ENCODE peak calls at places on chromosomes 4 and X, in eight cellular contexts. Z is heart left ventricle, R is MM.1S, M is uterus, S is body of pancreas, V is neural progenitor cell, J is H9, N is tibial nerve. B is an unnamed sample.

GRCh38 chr4:73189274-73189810 is 69.3 kb downstream of the ANKRD17 start:
- DNase-seq in Z (no peak), R (no peak), M (no peak), S (no peak), V (no peak), J (no peak), N (no peak), B (no peak)

GRCh38 chrX:64976673-64977040 is 407 bp upstream of the ZC4H2 start:
- DNase-seq in Z (no peak), R (no peak), M (peak; percentile 14), S (no peak), V (peak; percentile 48), J (peak; percentile 26), N (no peak), B (no peak)

GRCh38 chr4:109588176-109588575 is 28.1 kb downstream of the MCUB start:
- DNase-seq in Z (no peak), R (no peak), M (no peak), S (no peak), V (no peak), J (no peak), N (no peak), B (no peak)

GRCh38 chr4:152937535-152938236 is 1.6 kb downstream of the FHDC1 start:
- DNase-seq in Z (peak; percentile 57), R (peak; percentile 32), M (peak; percentile 21), S (peak; percentile 29), V (peak; percentile 61), J (no peak), N (no peak), B (no peak)

GRCh38 chr4:20337261-20337664 is 85.6 kb downstream of the SLIT2 start:
- DNase-seq in Z (no peak), R (no peak), M (no peak), S (no peak), V (no peak), J (no peak), N (no peak), B (peak; percentile 67)

GRCh38 chr4:53127365-53127764 is 238.5 kb downstream of the SCFD2 start:
- DNase-seq in Z (no peak), R (no peak), M (no peak), S (no peak), V (no peak), J (no peak), N (no peak), B (no peak)

GRCh38 chr4:14841801-14842748 is 160.2 kb upstream of the CPEB2 start:
- DNase-seq in Z (peak; percentile 78), R (no peak), M (no peak), S (no peak), V (no peak), J (no peak), N (no peak), B (no peak)

GRCh38 chrX:50721771-50722521 is 92.0 kb downstream of the SHROOM4 start:
- DNase-seq in Z (no peak), R (no peak), M (no peak), S (no peak), V (peak; percentile 45), J (peak; percentile 63), N (no peak), B (no peak)

GRCh38 chr4:76655566-76656479 is 220.8 kb downstream of the SHROOM3 start:
- DNase-seq in Z (no peak), R (no peak), M (no peak), S (no peak), V (no peak), J (no peak), N (no peak), B (no peak)

GRCh38 chrX:110210417-110211139 is 107.3 kb downstream of the AMMECR1 start:
- DNase-seq in Z (no peak), R (no peak), M (no peak), S (no peak), V (no peak), J (no peak), N (no peak), B (no peak)

GRCh38 chr4:107183155-107183774 is 147.2 kb upstream of the DKK2 start:
- DNase-seq in Z (no peak), R (peak; percentile 67), M (no peak), S (peak; percentile 31), V (peak; percentile 72), J (no peak), N (no peak), B (peak; percentile 26)

GRCh38 chrX:39967348-39967747 is 130.4 kb downstream of the BCOR start:
- DNase-seq in Z (no peak), R (no peak), M (no peak), S (no peak), V (no peak), J (no peak), N (no peak), B (no peak)

GRCh38 chr4:67886281-67886680 is 2.5 kb upstream of the TMPRSS11D start:
- DNase-seq in Z (no peak), R (no peak), M (no peak), S (no peak), V (no peak), J (no peak), N (no peak), B (no peak)

DNA sequence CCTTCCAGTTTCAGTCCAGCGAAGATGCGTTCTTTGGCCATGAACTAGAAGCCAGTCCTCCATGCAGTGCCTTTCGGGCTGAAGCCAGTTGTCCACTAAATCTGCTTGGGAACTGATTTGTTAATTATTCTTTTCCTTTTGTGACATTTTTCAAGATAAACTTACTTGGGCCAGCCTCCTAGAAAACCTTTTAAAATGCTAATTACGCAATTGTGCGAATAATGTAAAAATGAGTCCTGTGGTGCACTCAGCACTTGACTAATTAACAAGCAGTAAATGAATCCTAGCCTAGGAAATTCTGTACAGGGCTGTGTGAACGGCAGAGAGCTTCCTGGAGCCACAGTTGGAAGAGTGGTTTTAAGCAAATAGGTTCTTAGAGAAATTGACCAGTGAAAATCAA is 149.9 kb upstream of the SCML1 start:
- DNase-seq in Z (no peak), R (no peak), M (no peak), S (no peak), V (no peak), J (no peak), N (no peak), B (no peak)
- H3K27ac ChIP-seq in Z (no peak overlapping the region), R (no peak overlapping the region), M (no peak overlapping the region), S (no peak overlapping the region), V (no peak overlapping the region), J (no peak overlapping the region), N (no peak overlapping the region), B (no peak overlapping the region)

GRCh38 chr4:84734037-84734436 is 151.1 kb downstream of the CDS1 start:
- DNase-seq in Z (no peak), R (no peak), M (no peak), S (no peak), V (no peak), J (no peak), N (no peak), B (no peak)
- H3K27ac ChIP-seq in Z (peak overlapping the region; percentile 53), R (no peak overlapping the region), M (no peak overlapping the region), S (no peak overlapping the region), V (no peak overlapping the region), J (no peak overlapping the region), N (no peak overlapping the region), B (no peak overlapping the region)

GRCh38 chr4:168408620-168409019 is 71.7 kb downstream of the DDX60L start:
- DNase-seq in Z (peak; percentile 76), R (no peak), M (peak; percentile 68), S (peak; percentile 31), V (peak; percentile 37), J (no peak), N (peak; percentile 77), B (no peak)
- H3K27ac ChIP-seq in Z (peak overlapping the region; percentile 86), R (no peak overlapping the region), M (peak overlapping the region; percentile 40), S (no peak overlapping the region), V (no peak overlapping the region), J (no peak overlapping the region), N (no peak overlapping the region), B (no peak overlapping the region)

GRCh38 chrX:38205037-38205436 is 15.6 kb downstream of the SRPX start:
- DNase-seq in Z (no peak), R (no peak), M (no peak), S (no peak), V (no peak), J (no peak), N (no peak), B (no peak)

GRCh38 chrX:38206542-38206941 is 14.1 kb downstream of the SRPX start:
- DNase-seq in Z (no peak), R (no peak), M (no peak), S (no peak), V (no peak), J (no peak), N (no peak), B (no peak)

DNA sequence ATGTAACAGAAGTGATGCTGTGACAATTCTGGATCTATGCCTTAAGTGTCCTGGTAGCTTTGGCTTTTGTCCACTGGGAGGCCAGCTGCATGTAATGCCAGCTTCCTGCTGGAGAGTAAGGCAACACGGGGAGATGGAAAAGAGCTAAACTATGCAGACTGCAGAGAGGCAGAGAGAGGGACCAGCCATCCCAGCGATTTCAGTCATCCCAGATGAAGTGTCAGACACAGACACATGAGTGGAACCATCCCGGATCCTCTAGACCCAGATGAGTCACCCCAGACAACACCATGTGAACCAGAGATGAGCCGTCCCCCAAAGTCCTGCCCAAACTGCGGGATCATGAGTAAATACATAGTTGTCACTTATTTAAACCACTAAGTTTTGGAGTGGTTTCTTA is 14.6 kb downstream of the SRPX start:
- DNase-seq in Z (peak; percentile 32), R (no peak), M (no peak), S (no peak), V (no peak), J (no peak), N (no peak), B (no peak)
- H3K27ac ChIP-seq in Z (no peak overlapping the region), R (no peak overlapping the region), M (no peak overlapping the region), S (no peak overlapping the region), V (no peak overlapping the region), J (no peak overlapping the region), N (no peak overlapping the region), B (no peak overlapping the region)

GRCh38 chr4:7362341-7362740 is 72.4 kb downstream of the PSAPL1 start:
- DNase-seq in Z (no peak), R (no peak), M (no peak), S (no peak), V (no peak), J (no peak), N (no peak), B (no peak)
- H3K27ac ChIP-seq in Z (no peak overlapping the region), R (no peak overlapping the region), M (no peak overlapping the region), S (no peak overlapping the region), V (no peak overlapping the region), J (no peak overlapping the region), N (no peak overlapping the region), B (peak overlapping the region; percentile 96)

B was measured in caudate nucleus.